ENCODE peak calls at places on chromosomes 12 and 14, in four cellular contexts. D is hepatocyte, V is psoas muscle, M is fibroblast of lung. U is an unnamed sample. For H3K36me3, the result is how much of the 10 kb centered on the place peaks cover.

GRCh38 chr12:587551-588322 is 75.5 kb downstream of the NINJ2 start:
- DNase-seq in V (no peak), D (no peak), M (no peak), U (no peak)

GRCh38 chr12:126069549-126070165 is 1004.4 kb downstream of the AACS start:
- DNase-seq in M (peak), D (peak), V (no peak), U (peak)

GRCh38 chr14:94929354-94929753 is 159.4 kb upstream of the GSC start:
- DNase-seq in M (no peak), V (no peak), D (no peak), U (no peak)

GRCh38 chr12:124379938-124380754 is 85.3 kb downstream of the RFLNA start:
- DNase-seq in V (peak), D (peak), M (peak), U (peak)

GRCh38 chr14:77458249-77458950 is 507 bp downstream of the AHSA1 start:
- DNase-seq in M (peak), D (peak), V (no peak), U (peak)

GRCh38 chr14:75578786-75579781 is 664 bp downstream of the FLVCR2 start:
- DNase-seq in D (peak), V (peak), M (peak), U (peak)

GRCh38 chr12:91654087-91654486 is 471.5 kb upstream of the DCN start:
- DNase-seq in D (no peak), V (no peak), M (no peak), U (no peak)

GRCh38 chr14:45133683-45134050 is 614 bp downstream of the FKBP3 start:
- DNase-seq in D (no peak), M (peak), V (no peak), U (no peak)

GRCh38 chr14:44778562-44778961 is 183.2 kb downstream of the KLHL28 start:
- DNase-seq in V (no peak), M (peak), D (peak), U (no peak)

GRCh38 chr14:59438148-59438766 is 26.9 kb downstream of the GPR135 start:
- DNase-seq in M (peak), V (no peak), D (no peak), U (no peak)

GRCh38 chr14:53011053-53011462 is 60.2 kb upstream of the FERMT2 start:
- DNase-seq in M (peak), D (peak), V (peak), U (peak)

GRCh38 chr14:75711134-75711795 is 50.2 kb downstream of the TTLL5 start:
- DNase-seq in V (no peak), M (peak), D (peak), U (peak)

GRCh38 chr14:22545842-22546721 is 42.9 kb downstream of the DAD1 start:
- DNase-seq in D (peak), V (no peak), M (peak), U (peak)

GRCh38 chr12:74602881-74603523 is 65.4 kb downstream of the ATXN7L3B start:
- DNase-seq in D (no peak), M (no peak), V (no peak), U (no peak)

GRCh38 chr14:20614038-20614840 is 23.1 kb upstream of the RNASE12 start:
- DNase-seq in D (no peak), V (no peak), M (no peak), U (peak)

GRCh38 chr12:131911251-131911650 is 16.8 kb downstream of the ULK1 start:
- DNase-seq in M (no peak), V (no peak), D (no peak), U (no peak)

GRCh38 chr14:48250575-48250974 is 575.2 kb upstream of the MDGA2 start:
- DNase-seq in V (no peak), D (no peak), M (no peak), U (no peak)

GRCh38 chr12:47789141-47789540 is 16.1 kb downstream of the SLC48A1 start:
- DNase-seq in V (no peak), D (no peak), M (no peak), U (no peak)
- H3K36me3 ChIP-seq in V (half or more), D (under half), M (half or more), U (half or more)

GRCh38 chr12:117162167-117162539 is 28.1 kb downstream of the FBXO21 start:
- DNase-seq in D (no peak), M (no peak), V (no peak), U (no peak)
- H3K36me3 ChIP-seq in D (under half), M (under half), V (half or more), U (half or more)

GRCh38 chr12:95205016-95205415 is 12.3 kb downstream of the FGD6 start:
- DNase-seq in V (no peak), D (no peak), M (no peak), U (no peak)

GRCh38 chr12:95205685-95206084 is 11.6 kb downstream of the FGD6 start:
- DNase-seq in M (peak), V (no peak), D (peak), U (no peak)

GRCh38 chr12:95207407-95207806 is 9.9 kb downstream of the FGD6 start:
- DNase-seq in M (no peak), D (no peak), V (no peak), U (no peak)

GRCh38 chr12:95208678-95209077 is 8.6 kb downstream of the FGD6 start:
- DNase-seq in M (no peak), V (no peak), D (no peak), U (no peak)

DNA sequence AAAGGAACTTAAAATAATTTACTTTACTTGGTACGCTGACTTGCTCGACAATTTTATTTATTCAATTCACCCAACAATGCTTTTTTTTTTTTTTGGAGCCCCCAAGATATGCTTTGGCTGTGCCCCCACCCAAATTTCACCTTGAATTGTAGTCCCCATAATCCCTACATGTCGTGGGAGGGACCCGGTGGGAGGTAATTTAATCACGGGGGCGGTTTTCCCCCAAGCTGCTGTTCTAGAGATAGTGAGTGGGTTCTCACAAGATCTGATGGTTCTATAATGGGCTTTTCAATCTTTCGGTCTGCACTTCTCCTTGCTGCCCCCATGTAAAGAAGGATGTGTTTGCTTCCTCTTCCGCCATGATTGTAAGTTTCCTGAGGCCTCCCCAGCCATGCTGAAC is 10.4 kb downstream of the FGD6 start:
- DNase-seq in D (no peak), V (no peak), M (no peak), U (no peak)
- H3K36me3 ChIP-seq in D (under half), V (under half), M (under half), U (under half)

DNA sequence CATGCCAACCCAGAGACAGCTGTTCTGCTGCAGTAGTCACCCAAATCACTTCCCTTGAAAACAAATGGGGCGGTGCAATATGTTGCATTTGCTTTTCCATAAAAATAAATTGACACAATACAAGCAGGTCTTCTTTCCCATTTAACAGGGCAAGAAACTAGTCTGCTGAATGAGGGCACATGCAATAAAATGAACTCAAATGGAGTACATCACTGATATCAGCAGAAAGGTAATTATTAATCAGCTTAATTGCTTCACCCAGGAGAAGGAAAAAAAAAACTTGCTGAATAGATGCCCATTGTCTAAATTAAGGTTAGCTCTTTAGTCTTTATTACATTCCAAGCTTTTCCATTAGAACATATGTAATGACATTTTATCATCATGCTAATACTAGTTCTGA is 175.2 kb upstream of the GZMB start:
- DNase-seq in D (no peak), V (no peak), M (no peak), U (no peak)
- H3K36me3 ChIP-seq in D (under half), V (under half), M (under half), U (under half)

GRCh38 chr12:62400135-62400534 is 66.5 kb upstream of the MON2 start:
- DNase-seq in D (no peak), M (no peak), V (no peak), U (no peak)

DNA sequence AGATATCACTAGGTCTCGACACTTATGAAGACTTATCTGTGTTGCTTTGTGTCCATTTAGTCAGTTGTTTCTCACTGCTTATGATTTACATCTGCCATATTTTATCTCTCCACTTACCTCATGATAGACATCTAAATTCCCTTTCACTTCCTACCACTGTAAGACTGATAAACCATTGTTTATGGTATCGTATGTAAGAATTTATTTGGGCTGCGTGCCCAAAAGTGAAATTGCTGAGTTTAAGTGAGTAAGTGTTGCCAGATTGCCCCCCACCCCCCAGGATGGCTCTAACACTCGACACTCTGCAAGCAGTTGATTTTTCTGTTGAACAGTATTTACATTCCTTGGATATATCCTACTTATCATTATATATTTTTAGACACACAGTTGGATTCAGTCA is 69.9 kb upstream of the MON2 start:
- DNase-seq in M (peak), V (no peak), D (no peak), U (no peak)
- H3K36me3 ChIP-seq in M (under half), V (half or more), D (under half), U (under half)

GRCh38 chr12:64457466-64457865 is 5.5 kb downstream of the TBK1 start:
- DNase-seq in M (no peak), V (no peak), D (no peak), U (no peak)

GRCh38 chr12:64457036-64457435 is 5.1 kb downstream of the TBK1 start:
- DNase-seq in V (no peak), M (no peak), D (peak), U (no peak)

GRCh38 chr12:64457923-64458322 is 6.0 kb downstream of the TBK1 start:
- DNase-seq in M (no peak), D (no peak), V (no peak), U (no peak)

GRCh38 chr12:64452559-64453329 is 824 bp downstream of the TBK1 start:
- DNase-seq in D (peak), M (peak), V (no peak), U (peak)

GRCh38 chr12:64456119-64456518 is 4.2 kb downstream of the TBK1 start:
- DNase-seq in V (no peak), D (no peak), M (no peak), U (no peak)
- H3K36me3 ChIP-seq in V (under half), D (under half), M (under half), U (under half)

GRCh38 chr14:35001624-35002023 is 18.8 kb downstream of the SRP54 start:
- DNase-seq in D (no peak), M (no peak), V (no peak), U (no peak)
- H3K36me3 ChIP-seq in D (under half), M (under half), V (half or more), U (under half)